ENCODE peak calls at places on chromosome 14, in ten cellular contexts. Y is IMR-90; K is NCI-H345; L is foreskin fibroblast; J is stimulated activated CD4-positive, alpha-beta T cell treated with anti-CD3 and anti-CD28 coated beads, Interleukin-2, amount 100 ng/mL, for 24 hours; A is activated CD4-positive, alpha-beta T cell treated with anti-CD3 and anti-CD28 coated beads, Interleukin-2, amount 50 U/mL, for 24 hours; F is nephron progenitor cell; O is A673; B is activated gamma-delta T cell; M is body of pancreas. W is an unnamed sample.

GRCh38 chr14:52922059-52922458 is 28.8 kb downstream of the FERMT2 start:
- DNase-seq in O (no peak), J (no peak), K (no peak), Y (no peak), F (no peak), M (no peak), L (no peak), A (no peak), B (no peak), W (no peak)

GRCh38 chr14:58598028-58598850 is 39.5 kb upstream of the DACT1 start:
- DNase-seq in L (no peak), B (no peak), O (no peak), Y (peak), F (no peak), M (no peak), A (no peak), J (no peak), K (no peak), W (no peak)

GRCh38 chr14:71933026-71933587 is 878 bp downstream of the RGS6 start:
- DNase-seq in J (peak), B (no peak), M (no peak), L (peak), Y (no peak), A (no peak), K (peak), O (peak), F (peak), W (no peak)

GRCh38 chr14:102827716-102828115 is 50.5 kb downstream of the TRAF3 start:
- DNase-seq in L (peak), A (no peak), M (peak), B (no peak), K (peak), J (no peak), F (no peak), O (no peak), Y (peak), W (no peak)

GRCh38 chr14:74444866-74445265 is 18.9 kb upstream of the SYNDIG1L start:
- DNase-seq in Y (no peak), J (no peak), A (no peak), F (no peak), O (no peak), B (no peak), L (no peak), M (no peak), K (no peak), W (no peak)

GRCh38 chr14:94046696-94047250 is 20.6 kb downstream of the OTUB2 start:
- DNase-seq in Y (no peak), K (no peak), J (no peak), L (no peak), B (no peak), M (peak), A (no peak), O (no peak), F (no peak), W (no peak)

GRCh38 chr14:101367421-101368261 is 193.7 kb upstream of the DIO3 start:
- DNase-seq in B (no peak), A (no peak), M (no peak), L (no peak), O (no peak), J (no peak), Y (no peak), F (no peak), K (no peak), W (no peak)

GRCh38 chr14:37588667-37588955 is 6.4 kb downstream of the FOXA1 start:
- DNase-seq in F (no peak), J (no peak), B (no peak), K (peak), M (no peak), L (no peak), O (no peak), A (no peak), Y (no peak), W (no peak)

GRCh38 chr14:102320033-102320660 is 601 bp downstream of the ZNF839 start:
- DNase-seq in M (peak), J (peak), O (peak), B (no peak), L (peak), Y (peak), K (peak), F (peak), A (no peak), W (peak)

GRCh38 chr14:58078068-58078467 is 73.9 kb downstream of the ARMH4 start:
- DNase-seq in K (no peak), L (peak), Y (peak), A (no peak), O (peak), B (no peak), M (no peak), F (no peak), J (no peak), W (peak)

GRCh38 chr14:23399136-23399535 is 8.9 kb downstream of the MYH6 start:
- DNase-seq in J (no peak), F (no peak), K (no peak), L (no peak), O (no peak), A (no peak), Y (no peak), M (no peak), B (no peak), W (no peak)

GRCh38 chr14:34649344-34649743 is 19.4 kb upstream of the SNX6 start:
- DNase-seq in Y (peak), A (no peak), F (no peak), O (no peak), L (peak), B (no peak), K (no peak), J (no peak), M (no peak), W (peak)

GRCh38 chr14:51865953-51866747 is 5.7 kb downstream of the GNG2 start:
- DNase-seq in F (no peak), O (no peak), J (no peak), B (no peak), L (no peak), Y (no peak), K (no peak), M (no peak), A (no peak), W (no peak)

GRCh38 chr14:85752179-85752578 is 222.2 kb downstream of the FLRT2 start:
- DNase-seq in O (no peak), B (no peak), L (peak), Y (no peak), J (no peak), M (no peak), K (no peak), A (no peak), F (no peak), W (no peak)

GRCh38 chr14:68199465-68200145 is 380.0 kb downstream of the RAD51B start:
- DNase-seq in B (no peak), J (no peak), F (peak), O (peak), L (no peak), A (no peak), K (peak), Y (no peak), M (peak), W (peak)

GRCh38 chr14:47302121-47302520 is 373.3 kb downstream of the MDGA2 start:
- DNase-seq in M (no peak), B (no peak), J (no peak), F (no peak), A (no peak), L (no peak), K (no peak), O (no peak), Y (no peak), W (no peak)

GRCh38 chr14:24194873-24195185 is 412 bp downstream of the TM9SF1 start:
- DNase-seq in Y (no peak), F (no peak), J (no peak), A (no peak), K (no peak), L (no peak), O (no peak), B (no peak), M (no peak), W (no peak)

GRCh38 chr14:30345511-30345910 is 213.4 kb upstream of the G2E3 start:
- DNase-seq in L (no peak), M (no peak), K (no peak), O (no peak), A (no peak), J (no peak), Y (no peak), F (no peak), B (no peak), W (no peak)

GRCh38 chr14:44316647-44317432 is 190.2 kb downstream of the FSCB start:
- DNase-seq in A (no peak), B (no peak), K (peak), M (no peak), J (peak), O (peak), Y (peak), F (no peak), L (peak), W (peak)

GRCh38 chr14:105145381-105146180 is 23.0 kb downstream of the JAG2 start:
- DNase-seq in L (no peak), B (no peak), M (no peak), A (no peak), K (no peak), J (no peak), F (no peak), Y (no peak), O (no peak), W (no peak)

GRCh38 chr14:77024171-77024627 is 4.3 kb downstream of the IRF2BPL start:
- DNase-seq in Y (peak), J (peak), A (peak), B (no peak), O (peak), F (peak), M (peak), K (peak), L (peak), W (peak)

GRCh38 chr14:102878970-102879460 is 43.4 kb upstream of the AMN start:
- DNase-seq in L (peak), A (no peak), F (no peak), K (no peak), O (no peak), B (no peak), M (no peak), Y (no peak), J (no peak), W (peak)

GRCh38 chr14:70642313-70643235 is 858 bp downstream of the TTC9 start:
- DNase-seq in M (peak), Y (no peak), L (peak), B (peak), J (peak), F (peak), O (peak), A (no peak), K (peak), W (no peak)

GRCh38 chr14:67517083-67517482 is 16.0 kb upstream of the PLEKHH1 start:
- DNase-seq in K (peak), J (no peak), M (peak), A (no peak), B (no peak), F (peak), L (peak), O (no peak), Y (no peak), W (no peak)

GRCh38 chr14:104217486-104218360 is 79.3 kb downstream of the KIF26A start:
- DNase-seq in J (no peak), M (peak), L (no peak), Y (no peak), B (no peak), F (no peak), K (no peak), O (no peak), A (no peak), W (no peak)

GRCh38 chr14:89245802-89246201 is 171.2 kb downstream of the FOXN3 start:
- DNase-seq in F (no peak), A (no peak), K (no peak), B (no peak), J (no peak), M (no peak), L (no peak), Y (no peak), O (no peak), W (no peak)

GRCh38 chr14:24431569-24432258 is 2.0 kb downstream of the KHNYN start:
- DNase-seq in M (peak), L (peak), J (peak), O (peak), Y (peak), F (peak), A (peak), K (peak), B (peak), W (peak)

GRCh38 chr14:105858676-105859025 is 332.3 kb downstream of the TMEM121 start:
- DNase-seq in K (no peak), A (no peak), B (no peak), O (no peak), L (no peak), M (peak), F (no peak), J (no peak), Y (no peak), W (no peak)

GRCh38 chr14:75720828-75721227 is 59.8 kb downstream of the TTLL5 start:
- DNase-seq in B (no peak), O (peak), K (no peak), M (peak), Y (no peak), J (no peak), F (no peak), A (no peak), L (peak), W (no peak)

GRCh38 chr14:104515811-104516780 is 63.5 kb upstream of the C14orf180 start:
- DNase-seq in M (no peak), K (no peak), B (no peak), Y (no peak), L (no peak), F (no peak), O (no peak), J (no peak), A (no peak), W (no peak)